ENCODE peak calls at places on chromosomes 3 and 15, in six cellular contexts. Z is uterus, P is heart left ventricle, I is stomach, U is HCT116, R is IMR-90. F is an unnamed sample.

GRCh38 chr3:66439666-66440344 is 61.0 kb downstream of the LRIG1 start:
- DNase-seq in Z (peak; percentile 60), P (no peak), I (no peak), U (no peak), R (no peak), F (no peak)

GRCh38 chr3:29195055-29195454 is 85.8 kb upstream of the RBMS3 start:
- DNase-seq in Z (no peak), P (no peak), I (no peak), U (no peak), R (peak; percentile 67), F (no peak)

GRCh38 chr15:45522179-45522930 is at the start of gene SLC30A4:
- DNase-seq in Z (peak; percentile 64), P (peak; percentile 84), I (peak; percentile 67), U (no peak), R (peak; percentile 42), F (peak; percentile 93)

GRCh38 chr3:170585008-170585936 is 603 bp downstream of the SLC7A14 start:
- DNase-seq in Z (no peak), P (peak; percentile 21), I (no peak), U (no peak), R (peak; percentile 11), F (no peak)

GRCh38 chr15:98823012-98823458 is 174.7 kb downstream of the IGF1R start:
- DNase-seq in Z (peak; percentile 48), P (no peak), I (no peak), U (no peak), R (peak; percentile 96), F (no peak)

GRCh38 chr15:39735120-39735717 is 47.4 kb downstream of the FSIP1 start:
- DNase-seq in Z (no peak), P (no peak), I (no peak), U (no peak), R (peak; percentile 62), F (no peak)

GRCh38 chr3:34260266-34260990 is 462.0 kb downstream of the PDCD6IP start:
- DNase-seq in Z (peak; percentile 44), P (peak; percentile 60), I (peak; percentile 61), U (peak; percentile 16), R (peak; percentile 50), F (no peak)

GRCh38 chr3:69784854-69785523 is 45.7 kb downstream of the MITF start:
- DNase-seq in Z (peak; percentile 65), P (peak; percentile 77), I (no peak), U (no peak), R (peak; percentile 83), F (no peak)

GRCh38 chr3:114584734-114585371 is 291.0 kb downstream of the TIGIT start:
- DNase-seq in Z (no peak), P (no peak), I (no peak), U (no peak), R (no peak), F (no peak)

GRCh38 chr3:69367586-69367985 is 18.3 kb downstream of the FRMD4B start:
- DNase-seq in Z (no peak), P (no peak), I (no peak), U (no peak), R (no peak), F (no peak)

GRCh38 chr3:149603126-149604074 is 54.4 kb downstream of the WWTR1 start:
- DNase-seq in Z (no peak), P (no peak), I (no peak), U (no peak), R (peak; percentile 82), F (no peak)

GRCh38 chr3:150564243-150564642 is 17.7 kb downstream of the EIF2A start:
- DNase-seq in Z (no peak), P (no peak), I (no peak), U (no peak), R (no peak), F (no peak)

GRCh38 chr15:41584636-41585139 is 25.7 kb downstream of the TYRO3 start:
- DNase-seq in Z (no peak), P (no peak), I (no peak), U (no peak), R (no peak), F (no peak)
- H3K27ac ChIP-seq in Z (peak overlapping the region; percentile 87), P (peak overlapping the region; percentile 77), I (no peak overlapping the region), U (no peak overlapping the region), R (no peak overlapping the region), F (peak overlapping the region; percentile 39)

GRCh38 chr3:14435175-14436011 is 33.0 kb downstream of the SLC6A6 start:
- DNase-seq in Z (no peak), P (no peak), I (peak; percentile 40), U (no peak), R (no peak), F (no peak)
- TF ChIP-seq CTCF in Z (no peak), P (no peak), I (no peak), U (no peak), R (no peak), F (no peak)

DNA sequence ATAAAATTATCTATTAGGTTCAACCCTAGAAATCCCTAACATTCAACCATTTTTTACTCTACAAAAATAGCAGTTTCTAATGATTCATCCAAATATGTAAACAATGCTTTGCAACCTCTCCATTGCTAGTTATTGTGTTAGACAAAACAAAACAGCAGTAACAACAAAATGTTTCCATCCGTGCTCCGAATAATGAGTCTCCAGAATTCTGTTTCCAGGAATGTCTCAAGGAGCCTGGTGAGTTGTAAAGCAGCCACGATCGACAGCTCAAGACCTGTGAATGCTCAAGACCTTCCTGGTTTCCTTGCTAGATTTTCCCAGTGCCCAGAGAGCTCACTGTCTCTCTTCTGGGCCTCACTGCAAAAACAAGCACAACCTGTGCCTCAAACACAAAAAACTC is 49.9 kb downstream of the CHRD start:
- DNase-seq in Z (no peak), P (no peak), I (no peak), U (no peak), R (no peak), F (no peak)
- TF ChIP-seq POLR2A in Z (no peak), P (no peak), I (no peak), U (no peak), R (no peak), F (no peak)

DNA sequence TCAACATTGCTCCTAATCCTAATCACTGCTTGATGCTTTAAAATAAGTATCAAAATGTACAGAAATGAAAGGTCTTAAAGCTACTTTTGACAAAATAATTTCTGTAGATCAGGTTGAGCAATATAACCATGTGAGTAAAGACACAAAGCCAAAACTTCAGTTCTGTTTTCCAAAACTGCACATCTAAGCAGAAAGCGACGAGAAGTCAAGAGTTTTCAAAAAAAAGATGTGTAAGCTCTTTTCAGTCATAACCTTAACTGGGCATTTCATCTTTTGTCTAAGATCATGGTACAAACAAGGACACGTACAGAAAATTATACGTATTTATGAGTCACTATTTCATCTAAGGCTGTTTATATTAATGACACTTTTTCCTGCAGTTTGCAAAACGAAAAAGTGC is 608.8 kb downstream of the FOXP1 start:
- DNase-seq in Z (no peak), P (no peak), I (no peak), U (no peak), R (no peak), F (no peak)
- H3K27ac ChIP-seq in Z (no peak overlapping the region), P (no peak overlapping the region), I (peak overlapping the region; percentile 5), U (no peak overlapping the region), R (no peak overlapping the region), F (no peak overlapping the region)